ENCODE peak calls at places on chromosomes 16 and 17, in ten cellular contexts. X is RWPE2; Z is omental fat pad; T is activated CD4-positive, alpha-beta T cell treated with anti-CD3 and anti-CD28 coated beads, Interleukin-2, amount 50 U/mL, for 1 hour; F is caudate nucleus; D is Karpas-422; I is H7; W is memory B cell; U is upper lobe of right lung; G is AG20443. P is an unnamed sample.
A peak's percentile ranks its signal among the peaks of the same experiment; 100 is the strongest.

GRCh38 chr17:47895254-47895855 is 681 bp upstream of the SP2 start:
- DNase-seq in X (no peak), Z (no peak), T (peak; percentile 9), F (no peak), D (peak; percentile 74), I (no peak), W (no peak), U (peak; percentile 76), G (peak; percentile 38), P (no peak)

GRCh38 chr17:45756266-45756989 is 27.7 kb upstream of the CRHR1 start:
- DNase-seq in X (no peak), Z (no peak), T (no peak), F (no peak), D (no peak), I (no peak), W (no peak), U (no peak), G (no peak), P (no peak)

GRCh38 chr17:4485676-4486646 is 12.7 kb upstream of the SPNS2 start:
- DNase-seq in X (no peak), Z (no peak), T (peak; percentile 43), F (no peak), D (no peak), I (no peak), W (no peak), U (no peak), G (no peak), P (peak; percentile 44)

GRCh38 chr17:21304091-21304490 is 19.6 kb downstream of the MAP2K3 start:
- DNase-seq in X (peak; percentile 68), Z (no peak), T (no peak), F (no peak), D (no peak), I (peak; percentile 59), W (no peak), U (no peak), G (peak; percentile 12), P (peak; percentile 38)

GRCh38 chr16:69772560-69773254 is 10.6 kb downstream of the WWP2 start:
- DNase-seq in X (no peak), Z (no peak), T (no peak), F (no peak), D (no peak), I (no peak), W (no peak), U (no peak), G (peak; percentile 14), P (no peak)

GRCh38 chr16:56643080-56643778 is 4.8 kb downstream of the MT1A start:
- DNase-seq in X (no peak), Z (peak; percentile 68), T (peak; percentile 64), F (no peak), D (peak; percentile 96), I (peak; percentile 85), W (no peak), U (peak; percentile 90), G (peak; percentile 69), P (peak; percentile 71)

GRCh38 chr17:48024149-48025039 is 13.2 kb downstream of the COPZ2 start:
- DNase-seq in X (peak; percentile 78), Z (no peak), T (peak; percentile 42), F (no peak), D (peak; percentile 78), I (peak; percentile 64), W (peak; percentile 44), U (peak; percentile 90), G (peak; percentile 70), P (peak; percentile 67)

GRCh38 chr16:21009815-21010214 is 109.2 kb downstream of the LYRM1 start:
- DNase-seq in X (no peak), Z (no peak), T (no peak), F (no peak), D (no peak), I (no peak), W (no peak), U (no peak), G (no peak), P (no peak)

GRCh38 chr16:61676740-61677139 is 359.5 kb downstream of the CDH8 start:
- DNase-seq in X (no peak), Z (no peak), T (no peak), F (no peak), D (no peak), I (no peak), W (no peak), U (no peak), G (no peak), P (no peak)

GRCh38 chr17:2186937-2187336 is 116.6 kb downstream of the SMG6 start:
- DNase-seq in X (no peak), Z (no peak), T (no peak), F (no peak), D (no peak), I (no peak), W (no peak), U (no peak), G (no peak), P (no peak)

GRCh38 chr16:86531641-86532525 is 21.6 kb downstream of the FOXF1 start:
- DNase-seq in X (no peak), Z (no peak), T (no peak), F (no peak), D (no peak), I (no peak), W (no peak), U (peak; percentile 59), G (no peak), P (no peak)

GRCh38 chr16:11384956-11385586 is 39.8 kb downstream of the RMI2 start:
- DNase-seq in X (no peak), Z (no peak), T (no peak), F (no peak), D (no peak), I (peak; percentile 54), W (no peak), U (no peak), G (no peak), P (no peak)

GRCh38 chr17:28657756-28658155 is 4.0 kb downstream of the SDF2 start:
- DNase-seq in X (no peak), Z (no peak), T (no peak), F (no peak), D (no peak), I (no peak), W (no peak), U (no peak), G (no peak), P (no peak)